ENCODE peak calls at places on chromosomes 5 and 9, in six cellular contexts. E is kidney epithelial cell, Q is spleen, O is AG04450, H is adrenal gland, M is cardiac fibroblast. L is an unnamed sample.

GRCh38 chr5:117160361-117160760 is 585.7 kb upstream of the SEMA6A start:
- DNase-seq in E (no peak), Q (no peak), O (no peak), H (no peak), M (no peak), L (no peak)

GRCh38 chr9:112884086-112884485 is 6.6 kb downstream of the SLC46A2 start:
- DNase-seq in E (no peak), Q (no peak), O (no peak), H (no peak), M (peak), L (no peak)

GRCh38 chr5:45507174-45507573 is 189.0 kb downstream of the HCN1 start:
- DNase-seq in E (no peak), Q (no peak), O (no peak), H (no peak), M (peak), L (no peak)

GRCh38 chr9:128247191-128247803 is 28.5 kb downstream of the GOLGA2 start:
- DNase-seq in E (no peak), Q (no peak), O (no peak), H (no peak), M (no peak), L (no peak)

GRCh38 chr5:55897905-55898304 is 46.7 kb downstream of the IL31RA start:
- DNase-seq in E (no peak), Q (no peak), O (no peak), H (no peak), M (peak), L (no peak)

GRCh38 chr5:69230181-69230580 is 4.5 kb upstream of the CDK7 start:
- DNase-seq in E (no peak), Q (no peak), O (no peak), H (no peak), M (no peak), L (no peak)

GRCh38 chr5:1786621-1787471 is 12.8 kb downstream of the MRPL36 start:
- DNase-seq in E (no peak), Q (peak), O (no peak), H (no peak), M (no peak), L (peak)

GRCh38 chr9:135702002-135702721 is at the start of gene KCNT1:
- DNase-seq in E (no peak), Q (no peak), O (no peak), H (peak), M (peak), L (no peak)

GRCh38 chr9:34179528-34180138 is 790 bp downstream of the UBAP1 start:
- DNase-seq in E (no peak), Q (no peak), O (no peak), H (no peak), M (peak), L (no peak)

GRCh38 chr9:100700689-100701318 is 122.9 kb downstream of the CAVIN4 start:
- DNase-seq in E (no peak), Q (no peak), O (no peak), H (peak), M (peak), L (no peak)

GRCh38 chr5:128083811-128084227 is 253 bp downstream of the SLC12A2 start:
- DNase-seq in E (no peak), Q (peak), O (no peak), H (no peak), M (peak), L (peak)

GRCh38 chr9:74036549-74037231 is 460.4 kb upstream of the RORB start:
- DNase-seq in E (peak), Q (no peak), O (no peak), H (no peak), M (peak), L (no peak)

GRCh38 chr9:2599896-2600295 is 21.7 kb upstream of the VLDLR start:
- DNase-seq in E (no peak), Q (no peak), O (no peak), H (no peak), M (peak), L (no peak)

GRCh38 chr9:85215936-85216335 is 525.8 kb downstream of the AGTPBP1 start:
- DNase-seq in E (no peak), Q (no peak), O (no peak), H (no peak), M (peak), L (no peak)

GRCh38 chr5:115531380-115531779 is 13.2 kb downstream of the FEM1C start:
- DNase-seq in E (no peak), Q (no peak), O (no peak), H (no peak), M (no peak), L (no peak)

GRCh38 chr9:6106576-6107339 is 91.3 kb upstream of the RANBP6 start:
- DNase-seq in E (no peak), Q (no peak), O (no peak), H (peak), M (peak), L (no peak)

GRCh38 chr5:72555871-72556270 is 48.7 kb upstream of the ZNF366 start:
- DNase-seq in E (no peak), Q (no peak), O (no peak), H (no peak), M (peak), L (no peak)

GRCh38 chr5:123476696-123477095 is 35.3 kb upstream of the CSNK1G3 start:
- DNase-seq in E (no peak), Q (no peak), O (no peak), H (no peak), M (peak), L (no peak)

GRCh38 chr5:56269216-56269927 is 36.2 kb upstream of the ANKRD55 start:
- DNase-seq in E (no peak), Q (no peak), O (no peak), H (no peak), M (peak), L (no peak)

GRCh38 chr9:130053504-130054427 is at the start of gene GPR107:
- DNase-seq in E (no peak), Q (peak), O (no peak), H (peak), M (peak), L (no peak)

GRCh38 chr9:106619211-106619610 is 243.8 kb upstream of the ZNF462 start:
- DNase-seq in E (no peak), Q (no peak), O (no peak), H (no peak), M (no peak), L (no peak)

GRCh38 chr5:2009986-2010914 is 127.5 kb upstream of the IRX4 start:
- DNase-seq in E (no peak), Q (no peak), O (no peak), H (no peak), M (no peak), L (no peak)

GRCh38 chr9:35906923-35907699 is 1.1 kb downstream of the HRCT1 start:
- DNase-seq in E (no peak), Q (no peak), O (no peak), H (no peak), M (peak), L (no peak)

GRCh38 chr5:151234476-151235238 is 10.8 kb upstream of the CCDC69 start:
- DNase-seq in E (no peak), Q (peak), O (no peak), H (peak), M (peak), L (no peak)
- H3K4me3 ChIP-seq in E (no peak), Q (no peak), O (no peak), H (no peak), M (no peak), L (no peak)

GRCh38 chr9:83572524-83572923 is 34.3 kb upstream of the FRMD3 start:
- DNase-seq in E (peak), Q (no peak), O (no peak), H (peak), M (peak), L (no peak)

GRCh38 chr9:83569326-83569725 is 31.1 kb upstream of the FRMD3 start:
- DNase-seq in E (no peak), Q (no peak), O (no peak), H (no peak), M (no peak), L (no peak)

GRCh38 chr9:83570359-83570758 is 32.2 kb upstream of the FRMD3 start:
- DNase-seq in E (no peak), Q (no peak), O (no peak), H (no peak), M (peak), L (no peak)

GRCh38 chr9:83574482-83574881 is 36.3 kb upstream of the FRMD3 start:
- DNase-seq in E (no peak), Q (no peak), O (no peak), H (no peak), M (no peak), L (no peak)
- H3K4me3 ChIP-seq in E (no peak), Q (no peak), O (no peak), H (no peak), M (no peak), L (no peak)

GRCh38 chr5:50967388-50968039 is 301.1 kb downstream of the PARP8 start:
- DNase-seq in E (no peak), Q (peak), O (no peak), H (peak), M (no peak), L (no peak)
- H3K4me3 ChIP-seq in E (no peak), Q (peak), O (peak), H (peak), M (no peak), L (no peak)

GRCh38 chr9:124268248-124268647 is 10.5 kb downstream of the NEK6 start:
- DNase-seq in E (no peak), Q (no peak), O (no peak), H (no peak), M (no peak), L (no peak)

GRCh38 chr9:124267271-124267807 is 9.6 kb downstream of the NEK6 start:
- DNase-seq in E (peak), Q (peak), O (no peak), H (no peak), M (peak), L (peak)

GRCh38 chr9:124266139-124266825 is 8.5 kb downstream of the NEK6 start:
- DNase-seq in E (no peak), Q (no peak), O (no peak), H (no peak), M (no peak), L (no peak)

GRCh38 chr9:124264812-124265211 is 7.1 kb downstream of the NEK6 start:
- DNase-seq in E (no peak), Q (no peak), O (no peak), H (no peak), M (peak), L (no peak)

GRCh38 chr9:124266826-124267201 is 9.1 kb downstream of the NEK6 start:
- DNase-seq in E (no peak), Q (no peak), O (no peak), H (no peak), M (no peak), L (no peak)
- H3K4me3 ChIP-seq in E (no peak), Q (no peak), O (no peak), H (no peak), M (no peak), L (no peak)

GRCh38 chr9:126623667-126624452 is 10.1 kb downstream of the LMX1B start:
- DNase-seq in E (no peak), Q (no peak), O (no peak), H (no peak), M (no peak), L (no peak)

GRCh38 chr9:126625329-126626116 is 11.8 kb downstream of the LMX1B start:
- DNase-seq in E (no peak), Q (no peak), O (no peak), H (no peak), M (no peak), L (no peak)

GRCh38 chr9:126623314-126623666 is 9.6 kb downstream of the LMX1B start:
- DNase-seq in E (no peak), Q (no peak), O (no peak), H (no peak), M (no peak), L (no peak)

GRCh38 chr9:126624912-126625311 is 11.2 kb downstream of the LMX1B start:
- DNase-seq in E (no peak), Q (no peak), O (no peak), H (no peak), M (no peak), L (no peak)

DNA sequence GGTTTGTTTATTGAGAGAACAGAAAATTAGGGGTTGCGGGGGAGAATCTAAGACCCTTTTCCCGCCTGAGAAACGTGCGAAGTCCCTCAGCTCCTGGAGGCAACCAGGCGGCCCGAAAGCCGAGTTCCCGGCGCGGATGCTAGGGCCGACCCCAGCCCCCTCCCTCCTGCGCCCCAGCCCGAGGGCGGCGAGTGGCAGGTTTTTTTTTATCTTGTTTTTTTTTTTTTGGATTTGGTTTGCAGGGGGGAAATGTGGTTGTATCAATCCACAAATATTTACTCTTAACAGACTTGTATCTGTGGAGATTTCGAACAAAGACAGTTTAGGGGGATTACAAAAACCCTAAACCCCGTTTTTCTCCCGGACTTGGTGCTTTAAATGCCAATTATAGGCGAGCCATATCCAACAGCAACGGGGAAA is 10.7 kb downstream of the LMX1B start:
- DNase-seq in E (no peak), Q (no peak), O (no peak), H (no peak), M (no peak), L (no peak)
- H3K4me3 ChIP-seq in E (no peak), Q (no peak), O (no peak), H (no peak), M (no peak), L (no peak)

DNA sequence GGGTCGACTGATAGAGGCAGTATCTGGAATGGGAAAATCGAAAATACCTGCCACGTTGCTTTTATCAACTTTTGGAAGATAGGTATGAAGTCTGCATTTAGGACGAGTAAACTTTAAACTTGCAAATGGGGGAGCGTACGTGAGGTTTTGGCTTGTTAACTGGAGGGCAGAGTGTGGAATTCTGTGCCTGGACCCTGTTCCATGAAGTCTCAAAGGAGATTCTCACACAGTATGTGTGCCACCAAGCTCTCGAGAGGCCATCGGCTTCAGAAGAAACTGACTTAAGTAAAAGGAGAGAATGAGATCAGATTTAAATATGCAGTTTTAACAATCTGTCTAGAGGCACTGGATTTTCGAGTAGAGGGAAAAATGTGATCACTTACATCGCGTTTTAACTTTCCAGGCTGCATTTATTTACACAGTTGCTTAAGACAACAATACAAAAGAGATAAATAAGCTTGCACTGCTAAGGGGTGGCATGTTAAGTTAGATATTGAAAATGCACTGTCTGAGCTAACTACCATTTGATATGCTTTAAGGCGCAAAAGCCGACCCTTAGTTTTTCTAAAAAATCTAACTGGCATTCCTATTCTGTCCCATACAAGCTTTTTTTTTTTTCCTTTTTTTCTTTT is 401.6 kb downstream of the EBF1 start:
- DNase-seq in E (no peak), Q (no peak), O (no peak), H (no peak), M (no peak), L (no peak)
- H3K4me3 ChIP-seq in E (no peak), Q (no peak), O (no peak), H (no peak), M (no peak), L (no peak)

L was measured in RWPE2.